ENCODE peak calls at places on chromosomes 16 and 17, in four cellular contexts. S, P, J and Q are unnamed samples.

GRCh38 chr16:19823322-19823721 is 61.3 kb downstream of the GPRC5B start:
- DNase-seq in P (no peak), J (no peak), S (no peak), Q (no peak)

GRCh38 chr17:27609606-27610303 is 21.2 kb upstream of the LGALS9 start:
- DNase-seq in P (no peak), J (peak), S (peak), Q (peak)

GRCh38 chr17:62100050-62100449 is 35.0 kb upstream of the MED13 start:
- DNase-seq in P (no peak), S (no peak), J (no peak), Q (no peak)

GRCh38 chr16:15482068-15482747 is 47.8 kb downstream of the BMERB1 start:
- DNase-seq in J (peak), S (peak), P (peak), Q (peak)

GRCh38 chr17:75516619-75517276 is 420 bp downstream of the TSEN54 start:
- DNase-seq in S (peak), P (no peak), J (no peak), Q (no peak)

GRCh38 chr17:75110307-75110937 is 653 bp downstream of the ARMC7 start:
- DNase-seq in S (no peak), J (no peak), P (peak), Q (no peak)

GRCh38 chr17:58415371-58416055 is 1.8 kb downstream of the RNF43 start:
- DNase-seq in P (no peak), J (no peak), S (peak), Q (peak)

GRCh38 chr17:66255112-66255511 is 25.9 kb upstream of the APOH start:
- DNase-seq in J (peak), S (no peak), P (peak), Q (peak)

GRCh38 chr16:6988846-6989245 is 343.8 kb upstream of the RBFOX1 start:
- DNase-seq in P (no peak), S (no peak), J (no peak), Q (no peak)

GRCh38 chr17:62700964-62701705 is 73.7 kb downstream of the MRC2 start:
- DNase-seq in S (no peak), P (no peak), J (no peak), Q (no peak)

GRCh38 chr17:74165811-74166365 is 37.6 kb upstream of the RPL38 start:
- DNase-seq in P (no peak), J (no peak), S (no peak), Q (no peak)

GRCh38 chr16:76265434-76266045 is 11.7 kb upstream of the CNTNAP4 start:
- DNase-seq in P (peak), J (peak), S (peak), Q (peak)

GRCh38 chr17:82060001-82060380 is 5.6 kb downstream of the DUS1L start:
- DNase-seq in J (no peak), S (no peak), P (no peak), Q (no peak)

GRCh38 chr16:56425439-56425832 is at the start of gene AMFR:
- DNase-seq in S (peak), J (peak), P (peak), Q (peak)

GRCh38 chr17:29568331-29569244 is at the start of gene TP53I13:
- DNase-seq in S (peak), P (peak), J (peak), Q (peak)

GRCh38 chr16:85912271-85912974 is 13.5 kb downstream of the IRF8 start:
- DNase-seq in P (no peak), S (no peak), J (peak), Q (no peak)

GRCh38 chr16:55499951-55500350 is 8.9 kb upstream of the LPCAT2 start:
- DNase-seq in J (peak), S (no peak), P (peak), Q (no peak)

GRCh38 chr17:52383493-52384100 is 225.1 kb upstream of the CA10 start:
- DNase-seq in S (peak), P (peak), J (peak), Q (peak)

GRCh38 chr17:82548681-82549303 is 29.3 kb downstream of the FOXK2 start:
- DNase-seq in S (no peak), P (no peak), J (no peak), Q (no peak)

GRCh38 chr17:63686138-63686685 is 13.7 kb downstream of the LIMD2 start:
- DNase-seq in S (no peak), J (no peak), P (no peak), Q (no peak)

GRCh38 chr17:9925457-9925856 is 20.4 kb upstream of the RCVRN start:
- DNase-seq in J (no peak), S (no peak), P (no peak), Q (no peak)

GRCh38 chr17:41065829-41066624 is at the start of gene KRTAP2-4:
- DNase-seq in P (peak), J (peak), S (peak), Q (peak)

GRCh38 chr17:81457396-81457795 is 55.2 kb downstream of the ACTG1 start:
- DNase-seq in J (no peak), S (no peak), P (no peak), Q (no peak)

GRCh38 chr16:10619271-10619849 is 39.0 kb upstream of the EMP2 start:
- DNase-seq in P (peak), J (no peak), S (no peak), Q (no peak)

GRCh38 chr17:41131979-41132378 is 8.0 kb upstream of the KRTAP4-12 start:
- DNase-seq in J (peak), S (no peak), P (no peak), Q (peak)

GRCh38 chr16:87286839-87287626 is 30.2 kb downstream of the C16orf95 start:
- DNase-seq in S (no peak), J (no peak), P (no peak), Q (no peak)

GRCh38 chr16:87391324-87391949 is 699 bp upstream of the MAP1LC3B start:
- DNase-seq in J (no peak), S (no peak), P (no peak), Q (peak)

GRCh38 chr17:151886-152859 is 14.8 kb downstream of the SCGB1C2 start:
- DNase-seq in P (no peak), J (peak), S (no peak), Q (no peak)

GRCh38 chr17:57436565-57436964 is 180.2 kb downstream of the MSI2 start:
- DNase-seq in S (no peak), P (no peak), J (no peak), Q (no peak)

GRCh38 chr17:21201302-21201602 is 12.7 kb downstream of the TMEM11 start:
- DNase-seq in J (no peak), S (no peak), P (no peak), Q (no peak)

GRCh38 chr16:50303605-50304466 is 37.5 kb downstream of the ADCY7 start:
- DNase-seq in P (no peak), S (no peak), J (peak), Q (peak)

GRCh38 chr16:7227193-7227825 is 105.3 kb upstream of the RBFOX1 start:
- DNase-seq in J (no peak), P (no peak), S (no peak), Q (no peak)

GRCh38 chr16:2586241-2586640 is 48.4 kb downstream of the PDPK1 start:
- DNase-seq in P (peak), J (no peak), S (no peak), Q (no peak)

GRCh38 chr17:82090549-82091263 is 7.3 kb downstream of the FASN start:
- DNase-seq in S (no peak), J (no peak), P (no peak), Q (no peak)

GRCh38 chr17:2282297-2282873 is 21.2 kb downstream of the SMG6 start:
- DNase-seq in S (peak), J (peak), P (peak), Q (peak)

GRCh38 chr16:88349903-88350900 is 32.6 kb upstream of the ZNF469 start:
- DNase-seq in S (no peak), J (no peak), P (no peak), Q (no peak)

GRCh38 chr16:83574388-83574787 is 233.4 kb upstream of the HSBP1 start:
- DNase-seq in P (no peak), S (no peak), J (peak), Q (no peak)

GRCh38 chr17:62075308-62075815 is 10.3 kb upstream of the MED13 start:
- DNase-seq in P (no peak), J (peak), S (no peak), Q (no peak)

DNA sequence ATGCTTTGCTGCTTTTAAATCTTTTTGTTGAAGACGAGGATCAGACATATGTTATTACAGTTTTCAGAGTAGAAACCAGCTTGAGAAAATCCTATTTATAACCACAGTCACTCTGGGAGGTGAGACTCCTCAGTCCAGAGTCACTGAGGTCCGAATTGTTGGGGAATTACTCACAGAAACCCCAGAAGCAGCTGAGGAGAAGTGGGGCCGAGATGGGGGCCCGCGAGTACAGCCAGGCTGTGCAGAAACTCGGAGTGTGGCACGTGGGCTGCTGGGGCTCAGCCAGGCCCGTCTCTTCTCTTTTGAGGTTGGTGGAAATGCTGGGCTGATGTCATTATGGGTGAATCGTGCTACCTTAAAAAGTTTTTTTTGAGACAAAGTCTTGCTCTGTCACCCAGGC is 14.4 kb upstream of the GNG13 start:
- DNase-seq in P (no peak), S (no peak), J (peak), Q (no peak)
- TF ChIP-seq MAZ in P (no peak), S (no peak), J (no peak), Q (no peak)

GRCh38 chr17:68353121-68353521 is 61.8 kb downstream of the ARSG start:
- DNase-seq in J (no peak), P (no peak), S (no peak), Q (no peak)

GRCh38 chr17:68356949-68357455 is 65.7 kb downstream of the ARSG start:
- DNase-seq in P (no peak), J (no peak), S (no peak), Q (no peak)

GRCh38 chr17:68357886-68358285 is 66.6 kb downstream of the ARSG start:
- DNase-seq in S (no peak), P (no peak), J (no peak), Q (no peak)

GRCh38 chr17:68355093-68355492 is 63.8 kb downstream of the ARSG start:
- DNase-seq in J (peak), P (no peak), S (no peak), Q (no peak)

GRCh38 chr17:68356520-68356919 is 65.2 kb downstream of the ARSG start:
- DNase-seq in P (no peak), J (no peak), S (no peak), Q (no peak)
- TF ChIP-seq MAZ in P (no peak), J (no peak), S (no peak), Q (no peak)

DNA sequence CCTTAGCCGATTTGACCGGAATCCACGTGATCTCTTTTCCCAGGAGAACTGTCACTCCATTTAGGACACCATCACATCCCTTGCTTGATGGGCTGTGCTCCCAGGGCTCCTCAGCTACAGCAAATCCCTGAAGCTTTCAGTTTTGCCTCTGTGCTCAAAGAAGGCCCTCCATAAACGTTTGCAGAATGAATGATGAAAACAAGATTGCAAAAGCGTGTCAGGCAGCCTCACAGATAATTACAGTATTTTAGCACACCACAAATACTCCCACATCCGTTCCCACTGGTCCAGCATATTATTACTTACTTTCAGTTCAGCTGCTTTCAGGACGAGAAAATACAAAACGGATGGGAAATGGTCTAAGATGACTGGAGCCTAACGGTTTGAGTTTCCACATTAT is 84.6 kb downstream of the USP31 start:
- DNase-seq in P (no peak), S (no peak), J (no peak), Q (no peak)
- TF ChIP-seq MAZ in P (no peak), S (no peak), J (no peak), Q (no peak)

DNA sequence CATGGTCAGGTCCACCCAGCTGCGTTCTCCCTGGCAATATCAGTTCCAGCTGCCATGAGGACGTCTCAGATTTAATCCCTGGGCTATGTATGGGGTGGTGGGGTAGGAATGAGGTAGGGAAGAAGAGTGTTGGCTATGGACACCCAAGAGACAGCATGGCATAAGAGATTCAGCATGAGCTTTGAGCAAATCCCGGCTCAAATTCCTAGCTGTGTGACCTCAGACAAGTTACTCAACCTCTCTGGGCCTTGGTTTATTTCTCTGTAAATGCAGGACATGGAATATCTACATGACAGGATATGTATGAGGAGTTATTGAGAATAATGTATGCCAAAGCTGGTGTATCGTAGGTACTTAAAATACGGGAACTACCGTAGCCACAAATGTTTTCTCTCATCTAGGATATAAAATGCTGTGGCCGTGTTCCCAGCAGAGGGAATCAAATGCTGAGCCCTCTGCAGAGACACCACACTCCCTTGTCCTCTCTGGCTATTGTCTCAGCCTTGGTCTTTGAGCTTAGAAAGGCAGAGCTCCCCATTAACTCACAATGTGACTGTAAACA is 17.8 kb upstream of the LHX1 start:
- DNase-seq in P (no peak), S (no peak), J (no peak), Q (no peak)
- TF ChIP-seq MAZ in P (no peak), S (no peak), J (no peak), Q (no peak)

GRCh38 chr16:66652661-66653060 is 43.9 kb downstream of the CMTM4 start:
- DNase-seq in P (no peak), J (no peak), S (no peak), Q (no peak)

GRCh38 chr16:66656547-66656946 is 40.0 kb downstream of the CMTM4 start:
- DNase-seq in J (peak), P (no peak), S (no peak), Q (no peak)

GRCh38 chr16:66651474-66651765 is 45.1 kb downstream of the CMTM4 start:
- DNase-seq in P (no peak), J (no peak), S (no peak), Q (no peak)

GRCh38 chr16:66651965-66652364 is 44.6 kb downstream of the CMTM4 start:
- DNase-seq in P (no peak), S (no peak), J (no peak), Q (no peak)

GRCh38 chr16:66653581-66654350 is 42.8 kb downstream of the CMTM4 start:
- DNase-seq in P (no peak), J (no peak), S (no peak), Q (no peak)
- TF ChIP-seq MAZ in P (no peak), J (no peak), S (no peak), Q (no peak)

GRCh38 chr17:43399839-43400328 is 1.1 kb downstream of the ARL4D start:
- DNase-seq in P (no peak), J (no peak), S (no peak), Q (no peak)

GRCh38 chr17:43396491-43397060 is 2.2 kb upstream of the ARL4D start:
- DNase-seq in S (no peak), J (no peak), P (no peak), Q (no peak)

GRCh38 chr17:43401293-43401692 is 2.5 kb downstream of the ARL4D start:
- DNase-seq in P (no peak), S (peak), J (peak), Q (no peak)

GRCh38 chr17:43402078-43402477 is 3.3 kb downstream of the ARL4D start:
- DNase-seq in J (no peak), P (no peak), S (no peak), Q (no peak)

DNA sequence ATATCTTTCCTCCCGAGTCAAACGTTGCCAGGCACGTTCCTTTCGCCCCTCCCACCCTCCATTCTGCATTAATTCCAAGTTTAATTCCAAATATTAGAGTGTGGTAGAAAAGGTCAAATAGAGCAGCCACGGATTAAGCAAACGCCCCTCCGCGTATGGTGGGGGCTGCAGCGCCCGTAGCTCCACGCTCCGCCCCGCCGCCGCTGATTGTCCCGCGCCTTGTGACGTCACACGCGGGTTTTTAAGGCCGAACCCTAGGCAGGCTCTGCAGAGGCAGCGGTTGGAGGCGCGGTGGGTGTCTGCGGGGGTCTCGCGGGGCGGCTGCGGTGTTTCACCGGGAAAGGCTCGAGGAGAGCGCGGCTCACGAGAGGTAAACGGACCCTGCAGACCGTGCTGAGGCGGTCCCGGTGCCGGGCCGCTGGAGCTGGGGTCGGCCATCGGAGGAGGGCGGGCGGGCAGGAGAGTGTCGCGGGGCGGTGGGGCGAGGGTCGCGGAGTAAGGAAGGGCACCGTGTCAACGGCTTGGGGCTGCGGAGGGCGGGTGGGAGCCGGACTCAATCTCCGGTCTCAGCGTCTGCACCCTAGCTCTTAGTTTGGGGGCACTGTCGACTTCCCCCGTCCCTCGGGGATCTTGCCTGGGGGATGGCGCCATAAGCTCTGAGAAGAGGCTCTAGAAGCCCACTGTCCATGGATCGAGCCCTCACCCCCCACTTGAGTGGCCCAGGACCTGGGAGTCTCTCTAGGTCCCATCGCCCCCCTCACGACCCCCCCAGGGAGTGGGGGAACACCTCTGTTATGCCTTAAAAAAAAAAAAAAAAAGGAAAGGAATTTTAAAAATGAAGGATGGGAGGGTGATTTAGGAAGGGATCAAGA is at the start of gene ARL4D:
- DNase-seq in J (peak), S (peak), P (peak), Q (peak)
- TF ChIP-seq MAZ in J (peak), S (no peak), P (no peak), Q (peak)

DNA sequence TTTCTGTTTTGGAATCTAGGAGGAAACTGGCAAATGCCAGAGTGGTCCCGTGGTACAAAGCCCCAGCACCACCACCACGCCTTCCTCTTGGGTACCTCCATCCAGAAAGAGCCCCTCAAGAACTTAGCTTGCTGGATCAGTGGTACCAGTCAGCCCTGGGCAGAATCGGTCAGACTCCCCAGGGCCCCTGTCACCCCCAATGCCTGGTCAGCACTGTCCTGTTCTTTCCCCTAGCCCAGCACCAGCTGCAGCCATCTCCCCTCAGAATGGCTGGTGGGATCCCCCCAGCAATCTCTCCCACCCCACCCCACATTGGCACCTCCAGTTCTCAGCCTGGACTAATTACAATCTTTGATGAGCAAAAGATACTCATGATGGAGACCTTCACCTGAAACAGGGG is 99.1 kb upstream of the TNRC6C start:
- DNase-seq in J (no peak), P (no peak), S (no peak), Q (no peak)
- TF ChIP-seq MAZ in J (no peak), P (no peak), S (no peak), Q (no peak)

DNA sequence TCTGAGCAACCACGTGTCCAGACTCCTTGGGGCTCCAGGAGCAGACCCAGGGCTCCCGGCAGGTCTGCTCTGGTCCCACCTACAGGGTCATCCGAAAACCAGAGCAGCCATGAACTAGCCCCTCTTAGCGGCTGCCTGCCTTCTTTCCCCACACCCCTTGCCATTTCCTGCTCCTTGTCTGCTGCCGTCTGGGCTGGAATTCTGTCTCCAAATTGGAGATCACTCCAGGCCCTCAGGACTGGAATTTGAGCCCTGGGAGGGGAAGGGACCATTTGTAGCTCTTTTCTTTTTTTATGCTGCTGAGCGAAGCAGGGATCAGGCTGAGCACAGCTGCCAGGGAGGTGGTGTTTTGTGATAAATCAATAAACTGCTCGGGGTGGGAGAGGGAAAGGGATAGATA is 257.4 kb downstream of the ENGASE start:
- DNase-seq in P (no peak), J (no peak), S (no peak), Q (no peak)
- TF ChIP-seq MAZ in P (no peak), J (no peak), S (no peak), Q (no peak)

GRCh38 chr17:78127240-78127887 is 1.2 kb downstream of the TMC6 start:
- DNase-seq in P (peak), S (no peak), J (no peak), Q (peak)
- TF ChIP-seq MAZ in P (peak), S (no peak), J (no peak), Q (peak)